ENCODE peak calls at places on chromosomes 16 and 17, in nine cellular contexts. C is right atrium auricular region, P is pancreas, T is nephron progenitor cell, J is esophagus squamous epithelium, Q is kidney epithelial cell, L is glutamatergic neuron, M is A549, G is lower leg skin. E is an unnamed sample.

GRCh38 chr17:50722746-50723145 is 3.3 kb downstream of the LUC7L3 start:
- DNase-seq in J (no peak), G (no peak), M (no peak), L (no peak), Q (no peak), C (no peak), P (no peak), T (no peak), E (no peak)

GRCh38 chr17:27597188-27597580 is 33.8 kb upstream of the LGALS9 start:
- DNase-seq in G (no peak), L (no peak), T (no peak), C (no peak), P (no peak), Q (no peak), M (no peak), J (no peak), E (no peak)

GRCh38 chr16:23803591-23804123 is 32.1 kb upstream of the PRKCB start:
- DNase-seq in C (peak), T (peak), J (no peak), P (no peak), M (peak), L (peak), G (no peak), Q (no peak), E (peak)

GRCh38 chr17:57867126-57867525 is 17.3 kb upstream of the MRPS23 start:
- DNase-seq in T (no peak), L (no peak), J (no peak), G (no peak), Q (no peak), M (no peak), P (no peak), C (no peak), E (no peak)

GRCh38 chr16:83336630-83337029 is 471.1 kb upstream of the HSBP1 start:
- DNase-seq in P (no peak), M (no peak), Q (no peak), L (no peak), C (no peak), J (no peak), T (no peak), G (no peak), E (no peak)

GRCh38 chr17:69757794-69758430 is 317.1 kb upstream of the KCNJ16 start:
- DNase-seq in C (no peak), G (no peak), J (no peak), T (no peak), Q (no peak), P (no peak), L (no peak), M (no peak), E (no peak)

GRCh38 chr16:7470344-7470743 is 137.7 kb downstream of the RBFOX1 start:
- DNase-seq in C (no peak), G (no peak), J (no peak), P (no peak), T (no peak), M (no peak), Q (no peak), L (no peak), E (no peak)

GRCh38 chr16:68668266-68668665 is 23.2 kb downstream of the CDH3 start:
- DNase-seq in M (no peak), J (no peak), C (no peak), G (no peak), Q (peak), T (no peak), L (no peak), P (no peak), E (no peak)

GRCh38 chr17:78425429-78425828 is 47.0 kb downstream of the PGS1 start:
- DNase-seq in P (no peak), J (no peak), Q (no peak), C (no peak), T (no peak), G (no peak), L (no peak), M (no peak), E (no peak)

GRCh38 chr17:7074931-7075330 is 5.1 kb downstream of the CLEC10A start:
- DNase-seq in P (no peak), M (no peak), J (no peak), Q (no peak), G (no peak), T (no peak), L (no peak), C (no peak), E (no peak)

GRCh38 chr17:46192484-46193245 is 564 bp downstream of the KANSL1 start:
- DNase-seq in J (no peak), T (peak), L (peak), C (peak), M (peak), Q (no peak), P (peak), G (peak), E (peak)

GRCh38 chr17:4998027-4998665 is 396 bp downstream of the KIF1C start:
- DNase-seq in C (no peak), M (peak), L (peak), T (peak), P (peak), G (peak), J (no peak), Q (no peak), E (no peak)

GRCh38 chr16:25009822-25010221 is 5.3 kb downstream of the ARHGAP17 start:
- DNase-seq in L (no peak), Q (no peak), M (no peak), T (no peak), G (no peak), J (no peak), P (no peak), C (no peak), E (no peak)

GRCh38 chr17:75504347-75505151 is 10.8 kb downstream of the CASKIN2 start:
- DNase-seq in T (no peak), G (no peak), L (peak), Q (no peak), C (no peak), J (no peak), P (peak), M (peak), E (peak)

GRCh38 chr17:40451420-40451819 is 8.2 kb downstream of the IGFBP4 start:
- DNase-seq in M (no peak), G (peak), C (peak), P (peak), J (no peak), T (no peak), Q (no peak), L (no peak), E (no peak)

GRCh38 chr17:47907932-47908562 is 12.0 kb downstream of the SP2 start:
- DNase-seq in T (no peak), J (no peak), P (no peak), C (no peak), G (no peak), L (no peak), M (no peak), Q (no peak), E (no peak)

GRCh38 chr17:77287432-77288068 is 146.8 kb downstream of the SEC14L1 start:
- DNase-seq in Q (peak), M (peak), G (no peak), T (peak), L (no peak), C (peak), P (peak), J (no peak), E (peak)

GRCh38 chr17:77570565-77570898 is 388.0 kb upstream of the TNRC6C start:
- DNase-seq in G (no peak), C (no peak), P (no peak), L (no peak), J (no peak), T (no peak), M (no peak), Q (no peak), E (no peak)

GRCh38 chr16:73864868-73865267 is 431.7 kb upstream of the PSMD7 start:
- DNase-seq in M (no peak), J (no peak), Q (no peak), P (no peak), L (no peak), C (no peak), T (no peak), G (no peak), E (no peak)

GRCh38 chr17:5759501-5759925 is 175.2 kb upstream of the NLRP1 start:
- DNase-seq in P (no peak), Q (no peak), C (no peak), T (no peak), J (no peak), M (no peak), G (no peak), L (no peak), E (no peak)

GRCh38 chr16:58042001-58042885 is 16.7 kb downstream of the MMP15 start:
- DNase-seq in M (no peak), J (no peak), P (no peak), G (no peak), T (no peak), L (no peak), C (no peak), Q (no peak), E (no peak)

GRCh38 chr16:69890114-69890890 is 60.8 kb upstream of the CLEC18A start:
- DNase-seq in T (peak), M (no peak), G (peak), C (peak), P (no peak), J (no peak), Q (peak), L (peak), E (peak)

GRCh38 chr16:79788949-79789348 is 188.4 kb upstream of the MAF start:
- DNase-seq in J (no peak), G (no peak), M (no peak), T (no peak), P (no peak), Q (no peak), C (no peak), L (no peak), E (no peak)

GRCh38 chr17:12622726-12623125 is 43.0 kb upstream of the MYOCD start:
- DNase-seq in G (no peak), L (no peak), M (no peak), P (no peak), J (no peak), C (no peak), T (no peak), Q (no peak), E (no peak)

GRCh38 chr17:54972406-54973138 is 4.0 kb downstream of the STXBP4 start:
- DNase-seq in P (no peak), C (no peak), J (no peak), T (no peak), M (no peak), G (no peak), L (no peak), Q (no peak), E (no peak)

GRCh38 chr17:18949566-18949965 is 2.4 kb upstream of the SLC5A10 start:
- DNase-seq in C (no peak), G (no peak), J (no peak), L (no peak), P (no peak), T (no peak), Q (no peak), M (no peak), E (no peak)

GRCh38 chr17:75430159-75430748 is 24.8 kb upstream of the GRB2 start:
- DNase-seq in P (no peak), C (no peak), M (peak), G (no peak), J (no peak), Q (peak), T (peak), L (no peak), E (no peak)

GRCh38 chr17:3794890-3795757 is 5.9 kb downstream of the ITGAE start:
- DNase-seq in G (no peak), T (no peak), C (no peak), M (peak), L (no peak), Q (peak), J (no peak), P (no peak), E (no peak)

GRCh38 chr16:64700628-64701027 is 421.2 kb downstream of the CDH11 start:
- DNase-seq in L (no peak), C (no peak), P (no peak), M (no peak), Q (no peak), J (no peak), T (no peak), G (no peak), E (no peak)

GRCh38 chr16:30805370-30806169 is 18.6 kb upstream of the ZNF629 start:
- DNase-seq in Q (peak), G (peak), T (peak), M (peak), P (peak), L (peak), C (peak), J (no peak), E (peak)

GRCh38 chr17:74085434-74085833 is 118.0 kb upstream of the RPL38 start:
- DNase-seq in L (no peak), G (no peak), P (no peak), Q (no peak), M (no peak), C (no peak), T (no peak), J (no peak), E (no peak)

GRCh38 chr17:74086992-74087391 is 116.5 kb upstream of the RPL38 start:
- DNase-seq in L (no peak), Q (no peak), T (no peak), G (no peak), M (no peak), P (no peak), C (no peak), J (no peak), E (no peak)

GRCh38 chr17:74094651-74095050 is 108.8 kb upstream of the RPL38 start:
- DNase-seq in T (no peak), G (no peak), M (no peak), C (no peak), L (no peak), J (no peak), Q (no peak), P (no peak), E (no peak)

GRCh38 chr17:74089869-74090464 is 113.5 kb upstream of the RPL38 start:
- DNase-seq in M (peak), C (no peak), J (no peak), P (no peak), L (peak), G (no peak), Q (no peak), T (peak), E (peak)
- TF ChIP-seq CTCF in M (peak), C (no peak), J (peak), P (no peak), L (peak), G (no peak), Q (peak), T (peak), E (peak)

GRCh38 chr17:33500141-33500540 is 207.0 kb upstream of the ASIC2 start:
- DNase-seq in T (no peak), Q (no peak), G (no peak), J (no peak), P (no peak), C (no peak), M (no peak), L (no peak), E (no peak)

GRCh38 chr17:33508215-33508614 is 215.1 kb upstream of the ASIC2 start:
- DNase-seq in Q (no peak), J (no peak), L (no peak), C (no peak), T (no peak), P (no peak), M (no peak), G (no peak), E (no peak)

GRCh38 chr17:33506889-33507650 is 214.0 kb upstream of the ASIC2 start:
- DNase-seq in Q (no peak), L (no peak), T (no peak), P (no peak), J (no peak), M (no peak), G (no peak), C (no peak), E (peak)

GRCh38 chr17:33501185-33501584 is 208.1 kb upstream of the ASIC2 start:
- DNase-seq in J (no peak), P (no peak), L (no peak), C (no peak), T (no peak), G (no peak), M (no peak), Q (no peak), E (no peak)

GRCh38 chr17:33504571-33504970 is 211.5 kb upstream of the ASIC2 start:
- DNase-seq in G (no peak), C (no peak), T (no peak), P (no peak), L (no peak), Q (no peak), M (no peak), J (no peak), E (no peak)
- TF ChIP-seq CTCF in G (no peak), C (no peak), T (no peak), P (no peak), L (no peak), Q (no peak), M (no peak), J (no peak), E (no peak)

GRCh38 chr16:3444032-3444388 is 530 bp downstream of the NAA60 start:
- DNase-seq in J (no peak), C (no peak), G (no peak), M (no peak), T (no peak), L (peak), P (no peak), Q (no peak), E (peak)
- TF ChIP-seq CTCF in J (peak), C (no peak), G (no peak), M (no peak), T (no peak), L (no peak), P (no peak), Q (no peak), E (no peak)

DNA sequence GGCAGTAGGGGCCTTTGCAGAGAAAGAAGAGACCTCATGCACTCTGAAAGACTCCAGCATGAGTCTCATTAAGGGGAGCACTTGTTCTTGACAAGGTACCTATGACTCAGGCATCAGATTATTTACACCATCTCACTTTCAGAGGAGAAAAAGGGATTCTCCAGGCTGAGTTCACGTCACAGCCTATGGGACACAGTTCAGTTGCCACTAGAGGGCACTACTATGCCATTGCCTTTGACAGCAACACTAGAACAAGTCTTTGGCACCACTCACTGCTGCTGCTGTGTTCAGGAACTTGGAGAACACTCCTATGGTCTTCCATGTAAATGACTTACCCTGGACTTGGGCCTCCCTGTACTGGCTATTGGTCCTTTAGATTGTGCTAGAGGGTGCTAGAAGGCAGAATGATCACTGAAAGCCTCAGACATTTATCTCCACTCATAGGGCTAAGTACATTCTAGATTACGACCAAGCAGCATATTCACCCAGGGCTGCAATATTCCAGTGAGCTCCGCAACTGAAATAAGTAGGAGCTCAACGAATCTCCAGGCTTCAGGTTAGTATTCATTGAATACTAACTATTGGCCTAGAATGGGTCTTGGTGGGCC is 225.1 kb upstream of the CA10 start:
- DNase-seq in J (no peak), P (peak), C (no peak), T (peak), Q (peak), G (no peak), L (peak), M (peak), E (peak)
- TF ChIP-seq CTCF in J (peak), P (peak), C (no peak), T (peak), Q (peak), G (no peak), L (peak), M (peak), E (peak)

GRCh38 chr16:81318711-81319110 is 3.9 kb downstream of the GAN start:
- DNase-seq in J (no peak), P (no peak), G (no peak), T (no peak), Q (no peak), C (no peak), M (no peak), L (no peak), E (no peak)

GRCh38 chr16:81313731-81314602 is 795 bp upstream of the GAN start:
- DNase-seq in T (peak), Q (no peak), L (no peak), M (no peak), G (no peak), C (no peak), P (no peak), J (no peak), E (no peak)

GRCh38 chr16:81314603-81315270 is at the start of gene GAN:
- DNase-seq in G (peak), L (peak), T (peak), Q (peak), M (peak), P (peak), C (peak), J (peak), E (peak)

GRCh38 chr16:81316176-81316496 is 1.4 kb downstream of the GAN start:
- DNase-seq in T (no peak), P (no peak), G (no peak), M (no peak), J (no peak), Q (no peak), L (no peak), C (no peak), E (no peak)

DNA sequence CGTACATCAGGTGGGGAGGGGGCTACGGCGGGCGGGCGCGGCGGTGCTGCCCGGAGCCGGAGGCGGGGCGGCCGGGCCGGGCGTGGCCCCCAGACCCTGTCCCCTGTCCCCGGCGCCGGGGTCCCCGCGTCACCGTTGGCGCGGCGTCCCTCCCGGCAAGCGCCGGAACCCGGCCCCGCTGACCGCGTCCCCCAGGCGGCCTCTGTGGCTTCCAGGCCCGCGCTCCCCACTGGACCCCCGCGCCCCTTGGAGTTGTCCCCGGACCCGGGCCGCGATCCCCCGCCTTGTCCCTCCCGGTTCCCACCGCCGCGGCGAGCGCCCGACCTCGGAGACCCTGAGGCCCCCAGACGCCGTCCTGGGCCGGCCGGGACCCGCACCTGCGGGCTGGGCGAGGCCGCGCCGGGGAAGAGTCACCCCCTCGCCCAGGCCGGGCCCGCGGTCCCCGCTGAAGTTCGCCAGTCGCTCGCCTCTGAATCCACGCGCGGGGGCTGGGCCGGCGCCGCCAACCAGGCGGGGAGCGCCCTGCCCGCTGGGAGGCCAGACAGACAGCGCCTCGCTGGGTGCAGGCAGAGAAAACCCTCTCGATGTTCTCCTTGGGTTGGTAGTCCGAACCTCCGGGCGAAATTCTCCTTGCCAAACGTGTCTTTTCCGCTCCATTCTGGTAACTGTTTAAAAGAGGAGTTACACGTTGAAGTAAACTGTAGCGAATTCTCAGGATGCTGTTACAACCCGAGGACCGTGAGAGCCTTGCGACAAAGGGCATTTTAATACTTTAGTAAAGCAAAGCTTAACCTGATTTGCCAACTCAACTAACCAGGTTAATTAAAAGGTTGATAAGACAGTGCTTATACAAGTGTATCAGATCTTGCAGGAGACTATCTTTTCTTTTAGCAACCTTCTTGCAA is 761 bp downstream of the GAN start:
- DNase-seq in L (peak), G (peak), C (peak), J (no peak), T (peak), P (peak), Q (no peak), M (peak), E (peak)
- TF ChIP-seq CTCF in L (no peak), G (no peak), C (no peak), J (no peak), T (no peak), P (no peak), Q (no peak), M (no peak), E (no peak)